ENCODE peak calls at places on chromosome 18, in ten cellular contexts. One of them, this sample, is unnamed.

GRCh38 chr18:47758000-47758399 is 172.5 kb downstream of the SMAD2 start:
- DNase-seq in GM10248: no peak
- DNase-seq in HFFc6: no peak
- DNase-seq in epithelial cell of esophagus: peak; percentile 8
- DNase-seq in progenitor cell of endocrine pancreas: no peak
- DNase-seq in Peyer's patch: no peak
- DNase-seq in WERI-Rb-1: no peak
- DNase-seq in cardiac fibroblast: no peak
- DNase-seq in psoas muscle: no peak
- DNase-seq in GM12878: no peak
- DNase-seq in this sample: no peak

GRCh38 chr18:48476550-48476917 is 62.3 kb upstream of the CTIF start:
- DNase-seq in GM10248: no peak
- DNase-seq in HFFc6: no peak
- DNase-seq in epithelial cell of esophagus: no peak
- DNase-seq in progenitor cell of endocrine pancreas: no peak
- DNase-seq in Peyer's patch: no peak
- DNase-seq in WERI-Rb-1: no peak
- DNase-seq in cardiac fibroblast: no peak
- DNase-seq in psoas muscle: no peak
- DNase-seq in GM12878: no peak
- DNase-seq in this sample: no peak

GRCh38 chr18:76977681-76978234 is 154.8 kb downstream of the MBP start:
- DNase-seq in GM10248: no peak
- DNase-seq in HFFc6: no peak
- DNase-seq in epithelial cell of esophagus: no peak
- DNase-seq in progenitor cell of endocrine pancreas: no peak
- DNase-seq in Peyer's patch: no peak
- DNase-seq in WERI-Rb-1: no peak
- DNase-seq in cardiac fibroblast: no peak
- DNase-seq in psoas muscle: no peak
- DNase-seq in GM12878: no peak
- DNase-seq in this sample: no peak

GRCh38 chr18:3148930-3149535 is 70.7 kb downstream of the MYOM1 start:
- DNase-seq in GM10248: no peak
- DNase-seq in HFFc6: no peak
- DNase-seq in epithelial cell of esophagus: peak; percentile 66
- DNase-seq in progenitor cell of endocrine pancreas: no peak
- DNase-seq in Peyer's patch: no peak
- DNase-seq in WERI-Rb-1: no peak
- DNase-seq in cardiac fibroblast: peak; percentile 4
- DNase-seq in psoas muscle: no peak
- DNase-seq in GM12878: no peak
- DNase-seq in this sample: no peak

GRCh38 chr18:28767781-28768211 is 590.9 kb upstream of the CDH2 start:
- DNase-seq in GM10248: no peak
- DNase-seq in HFFc6: peak; percentile 58
- DNase-seq in epithelial cell of esophagus: peak; percentile 68
- DNase-seq in progenitor cell of endocrine pancreas: no peak
- DNase-seq in Peyer's patch: no peak
- DNase-seq in WERI-Rb-1: no peak
- DNase-seq in cardiac fibroblast: peak; percentile 85
- DNase-seq in psoas muscle: no peak
- DNase-seq in GM12878: no peak
- DNase-seq in this sample: no peak

GRCh38 chr18:46343940-46344372 is 239.8 kb downstream of the HAUS1 start:
- DNase-seq in GM10248: peak; percentile 75
- DNase-seq in HFFc6: no peak
- DNase-seq in epithelial cell of esophagus: peak; percentile 60
- DNase-seq in progenitor cell of endocrine pancreas: no peak
- DNase-seq in Peyer's patch: peak; percentile 41
- DNase-seq in WERI-Rb-1: no peak
- DNase-seq in cardiac fibroblast: no peak
- DNase-seq in psoas muscle: peak; percentile 59
- DNase-seq in GM12878: peak; percentile 40
- DNase-seq in this sample: no peak

GRCh38 chr18:2891526-2892431 is 45.0 kb downstream of the EMILIN2 start:
- DNase-seq in GM10248: no peak
- DNase-seq in HFFc6: no peak
- DNase-seq in epithelial cell of esophagus: no peak
- DNase-seq in progenitor cell of endocrine pancreas: no peak
- DNase-seq in Peyer's patch: no peak
- DNase-seq in WERI-Rb-1: no peak
- DNase-seq in cardiac fibroblast: no peak
- DNase-seq in psoas muscle: no peak
- DNase-seq in GM12878: no peak
- DNase-seq in this sample: no peak

GRCh38 chr18:37492952-37493351 is 72.6 kb downstream of the CELF4 start:
- DNase-seq in GM10248: no peak
- DNase-seq in HFFc6: no peak
- DNase-seq in epithelial cell of esophagus: no peak
- DNase-seq in progenitor cell of endocrine pancreas: no peak
- DNase-seq in Peyer's patch: no peak
- DNase-seq in WERI-Rb-1: no peak
- DNase-seq in cardiac fibroblast: no peak
- DNase-seq in psoas muscle: no peak
- DNase-seq in GM12878: no peak
- DNase-seq in this sample: no peak

GRCh38 chr18:60873708-60874107 is 459.5 kb upstream of the CDH20 start:
- DNase-seq in GM10248: no peak
- DNase-seq in HFFc6: no peak
- DNase-seq in epithelial cell of esophagus: no peak
- DNase-seq in progenitor cell of endocrine pancreas: no peak
- DNase-seq in Peyer's patch: no peak
- DNase-seq in WERI-Rb-1: no peak
- DNase-seq in cardiac fibroblast: no peak
- DNase-seq in psoas muscle: no peak
- DNase-seq in GM12878: no peak
- DNase-seq in this sample: no peak

GRCh38 chr18:54392621-54393023 is 34.9 kb downstream of the C18orf54 start:
- DNase-seq in GM10248: peak; percentile 45
- DNase-seq in HFFc6: peak; percentile 67
- DNase-seq in epithelial cell of esophagus: peak; percentile 74
- DNase-seq in progenitor cell of endocrine pancreas: no peak
- DNase-seq in Peyer's patch: no peak
- DNase-seq in WERI-Rb-1: no peak
- DNase-seq in cardiac fibroblast: peak; percentile 78
- DNase-seq in psoas muscle: no peak
- DNase-seq in GM12878: no peak
- DNase-seq in this sample: no peak

GRCh38 chr18:47417807-47418206 is 166.3 kb upstream of the SKOR2 start:
- DNase-seq in GM10248: no peak
- DNase-seq in HFFc6: peak; percentile 29
- DNase-seq in epithelial cell of esophagus: no peak
- DNase-seq in progenitor cell of endocrine pancreas: no peak
- DNase-seq in Peyer's patch: no peak
- DNase-seq in WERI-Rb-1: no peak
- DNase-seq in cardiac fibroblast: no peak
- DNase-seq in psoas muscle: no peak
- DNase-seq in GM12878: no peak
- DNase-seq in this sample: no peak

GRCh38 chr18:6731197-6731596 is 1.7 kb downstream of the ARHGAP28 start:
- DNase-seq in GM10248: no peak
- DNase-seq in HFFc6: peak; percentile 45
- DNase-seq in epithelial cell of esophagus: peak; percentile 23
- DNase-seq in progenitor cell of endocrine pancreas: no peak
- DNase-seq in Peyer's patch: no peak
- DNase-seq in WERI-Rb-1: no peak
- DNase-seq in cardiac fibroblast: peak; percentile 69
- DNase-seq in psoas muscle: no peak
- DNase-seq in GM12878: no peak
- DNase-seq in this sample: no peak
- TF ChIP-seq CTCF in GM10248: no peak
- TF ChIP-seq CTCF in HFFc6: no peak
- TF ChIP-seq CTCF in epithelial cell of esophagus: no peak
- TF ChIP-seq CTCF in progenitor cell of endocrine pancreas: no peak
- TF ChIP-seq CTCF in Peyer's patch: no peak
- TF ChIP-seq CTCF in WERI-Rb-1: no peak
- TF ChIP-seq CTCF in cardiac fibroblast: no peak
- TF ChIP-seq CTCF in psoas muscle: no peak
- TF ChIP-seq CTCF in GM12878: no peak
- TF ChIP-seq CTCF in this sample: no peak

GRCh38 chr18:8162797-8163196 is 446.4 kb upstream of the RAB12 start:
- DNase-seq in GM10248: no peak
- DNase-seq in HFFc6: no peak
- DNase-seq in epithelial cell of esophagus: peak; percentile 69
- DNase-seq in progenitor cell of endocrine pancreas: no peak
- DNase-seq in Peyer's patch: no peak
- DNase-seq in WERI-Rb-1: peak; percentile 61
- DNase-seq in cardiac fibroblast: no peak
- DNase-seq in psoas muscle: no peak
- DNase-seq in GM12878: no peak
- DNase-seq in this sample: no peak

GRCh38 chr18:8165095-8165494 is 444.1 kb upstream of the RAB12 start:
- DNase-seq in GM10248: no peak
- DNase-seq in HFFc6: no peak
- DNase-seq in epithelial cell of esophagus: no peak
- DNase-seq in progenitor cell of endocrine pancreas: no peak
- DNase-seq in Peyer's patch: no peak
- DNase-seq in WERI-Rb-1: no peak
- DNase-seq in cardiac fibroblast: no peak
- DNase-seq in psoas muscle: no peak
- DNase-seq in GM12878: no peak
- DNase-seq in this sample: no peak

GRCh38 chr18:8163287-8163959 is 445.8 kb upstream of the RAB12 start:
- DNase-seq in GM10248: no peak
- DNase-seq in HFFc6: no peak
- DNase-seq in epithelial cell of esophagus: no peak
- DNase-seq in progenitor cell of endocrine pancreas: no peak
- DNase-seq in Peyer's patch: no peak
- DNase-seq in WERI-Rb-1: no peak
- DNase-seq in cardiac fibroblast: no peak
- DNase-seq in psoas muscle: no peak
- DNase-seq in GM12878: no peak
- DNase-seq in this sample: no peak

GRCh38 chr18:8167036-8167435 is 442.2 kb upstream of the RAB12 start:
- DNase-seq in GM10248: no peak
- DNase-seq in HFFc6: no peak
- DNase-seq in epithelial cell of esophagus: no peak
- DNase-seq in progenitor cell of endocrine pancreas: no peak
- DNase-seq in Peyer's patch: no peak
- DNase-seq in WERI-Rb-1: no peak
- DNase-seq in cardiac fibroblast: no peak
- DNase-seq in psoas muscle: no peak
- DNase-seq in GM12878: no peak
- DNase-seq in this sample: no peak

GRCh38 chr18:8167673-8168072 is 441.6 kb upstream of the RAB12 start:
- DNase-seq in GM10248: no peak
- DNase-seq in HFFc6: no peak
- DNase-seq in epithelial cell of esophagus: no peak
- DNase-seq in progenitor cell of endocrine pancreas: no peak
- DNase-seq in Peyer's patch: no peak
- DNase-seq in WERI-Rb-1: no peak
- DNase-seq in cardiac fibroblast: no peak
- DNase-seq in psoas muscle: no peak
- DNase-seq in GM12878: no peak
- DNase-seq in this sample: no peak
- TF ChIP-seq CTCF in GM10248: no peak
- TF ChIP-seq CTCF in HFFc6: no peak
- TF ChIP-seq CTCF in epithelial cell of esophagus: no peak
- TF ChIP-seq CTCF in progenitor cell of endocrine pancreas: no peak
- TF ChIP-seq CTCF in Peyer's patch: no peak
- TF ChIP-seq CTCF in WERI-Rb-1: no peak
- TF ChIP-seq CTCF in cardiac fibroblast: no peak
- TF ChIP-seq CTCF in psoas muscle: no peak
- TF ChIP-seq CTCF in GM12878: no peak
- TF ChIP-seq CTCF in this sample: no peak

GRCh38 chr18:32358075-32358474 is 112.6 kb downstream of the GAREM1 start:
- DNase-seq in GM10248: no peak
- DNase-seq in HFFc6: no peak
- DNase-seq in epithelial cell of esophagus: no peak
- DNase-seq in progenitor cell of endocrine pancreas: no peak
- DNase-seq in Peyer's patch: no peak
- DNase-seq in WERI-Rb-1: no peak
- DNase-seq in cardiac fibroblast: no peak
- DNase-seq in psoas muscle: no peak
- DNase-seq in GM12878: no peak
- DNase-seq in this sample: no peak
- TF ChIP-seq CTCF in GM10248: no peak
- TF ChIP-seq CTCF in HFFc6: no peak
- TF ChIP-seq CTCF in epithelial cell of esophagus: no peak
- TF ChIP-seq CTCF in progenitor cell of endocrine pancreas: peak; percentile 7
- TF ChIP-seq CTCF in Peyer's patch: no peak
- TF ChIP-seq CTCF in WERI-Rb-1: peak; percentile 6
- TF ChIP-seq CTCF in cardiac fibroblast: no peak
- TF ChIP-seq CTCF in psoas muscle: no peak
- TF ChIP-seq CTCF in GM12878: no peak
- TF ChIP-seq CTCF in this sample: no peak

GRCh38 chr18:50611529-50611941 is 51.6 kb downstream of the MAPK4 start:
- DNase-seq in GM10248: no peak
- DNase-seq in HFFc6: no peak
- DNase-seq in epithelial cell of esophagus: peak; percentile 45
- DNase-seq in progenitor cell of endocrine pancreas: no peak
- DNase-seq in Peyer's patch: no peak
- DNase-seq in WERI-Rb-1: no peak
- DNase-seq in cardiac fibroblast: peak; percentile 29
- DNase-seq in psoas muscle: no peak
- DNase-seq in GM12878: no peak
- DNase-seq in this sample: no peak

GRCh38 chr18:50614838-50615237 is 55.0 kb downstream of the MAPK4 start:
- DNase-seq in GM10248: no peak
- DNase-seq in HFFc6: no peak
- DNase-seq in epithelial cell of esophagus: peak; percentile 94
- DNase-seq in progenitor cell of endocrine pancreas: no peak
- DNase-seq in Peyer's patch: no peak
- DNase-seq in WERI-Rb-1: no peak
- DNase-seq in cardiac fibroblast: peak; percentile 81
- DNase-seq in psoas muscle: peak; percentile 68
- DNase-seq in GM12878: no peak
- DNase-seq in this sample: no peak

GRCh38 chr18:50607374-50607933 is 47.6 kb downstream of the MAPK4 start:
- DNase-seq in GM10248: no peak
- DNase-seq in HFFc6: no peak
- DNase-seq in epithelial cell of esophagus: no peak
- DNase-seq in progenitor cell of endocrine pancreas: no peak
- DNase-seq in Peyer's patch: no peak
- DNase-seq in WERI-Rb-1: no peak
- DNase-seq in cardiac fibroblast: no peak
- DNase-seq in psoas muscle: no peak
- DNase-seq in GM12878: no peak
- DNase-seq in this sample: no peak

GRCh38 chr18:50606609-50607008 is 46.7 kb downstream of the MAPK4 start:
- DNase-seq in GM10248: no peak
- DNase-seq in HFFc6: no peak
- DNase-seq in epithelial cell of esophagus: no peak
- DNase-seq in progenitor cell of endocrine pancreas: no peak
- DNase-seq in Peyer's patch: no peak
- DNase-seq in WERI-Rb-1: no peak
- DNase-seq in cardiac fibroblast: no peak
- DNase-seq in psoas muscle: no peak
- DNase-seq in GM12878: no peak
- DNase-seq in this sample: no peak

DNA sequence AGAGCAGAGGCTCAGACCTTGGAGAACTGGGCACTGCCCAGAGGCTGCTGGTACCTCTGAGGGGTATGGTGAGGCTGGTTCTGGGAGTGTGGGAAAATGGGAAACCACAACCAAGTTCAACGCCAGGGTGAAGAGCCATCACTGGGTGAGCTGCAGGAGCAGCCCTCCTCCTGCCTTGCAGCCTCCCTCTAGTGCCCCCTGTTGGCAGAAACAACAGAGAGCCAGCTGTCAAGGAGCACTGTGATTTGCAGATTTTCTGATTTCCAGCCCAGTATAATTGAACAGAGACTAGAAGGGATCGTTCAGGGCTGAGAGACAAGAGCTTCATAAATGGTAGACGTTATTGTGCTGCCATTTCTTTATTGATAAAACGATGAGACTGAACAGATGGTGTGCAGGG is 50.5 kb downstream of the MAPK4 start:
- DNase-seq in GM10248: no peak
- DNase-seq in HFFc6: no peak
- DNase-seq in epithelial cell of esophagus: no peak
- DNase-seq in progenitor cell of endocrine pancreas: no peak
- DNase-seq in Peyer's patch: no peak
- DNase-seq in WERI-Rb-1: no peak
- DNase-seq in cardiac fibroblast: no peak
- DNase-seq in psoas muscle: no peak
- DNase-seq in GM12878: no peak
- DNase-seq in this sample: no peak
- TF ChIP-seq CTCF in GM10248: no peak
- TF ChIP-seq CTCF in HFFc6: no peak
- TF ChIP-seq CTCF in epithelial cell of esophagus: no peak
- TF ChIP-seq CTCF in progenitor cell of endocrine pancreas: no peak
- TF ChIP-seq CTCF in Peyer's patch: no peak
- TF ChIP-seq CTCF in WERI-Rb-1: peak; percentile 66
- TF ChIP-seq CTCF in cardiac fibroblast: no peak
- TF ChIP-seq CTCF in psoas muscle: no peak
- TF ChIP-seq CTCF in GM12878: peak; percentile 37
- TF ChIP-seq CTCF in this sample: no peak

This sample was measured in mesothelial cell of epicardium.